ENCODE peak calls at places on chromosomes 12 and 14, in six cellular contexts. One of them, this sample, is unnamed.

GRCh38 chr12:66359300-66359699 is 57.0 kb downstream of the HELB start:
- DNase-seq in left colon: no peak
- DNase-seq in stimulated activated CD4-positive, alpha-beta T cell treated with anti-CD3 and anti-CD28 coated beads, Interleukin-4, amount 100 ng/mL, for 1 hour: no peak
- DNase-seq in H54: no peak
- DNase-seq in RWPE1: no peak
- DNase-seq in EL: no peak
- DNase-seq in this sample: no peak

GRCh38 chr12:91307957-91308705 is 125.5 kb upstream of the DCN start:
- DNase-seq in H54: no peak
- DNase-seq in left colon: no peak
- DNase-seq in RWPE1: no peak
- DNase-seq in stimulated activated CD4-positive, alpha-beta T cell treated with anti-CD3 and anti-CD28 coated beads, Interleukin-4, amount 100 ng/mL, for 1 hour: no peak
- DNase-seq in EL: no peak
- DNase-seq in this sample: no peak

GRCh38 chr12:62435337-62436163 is 31.1 kb upstream of the MON2 start:
- DNase-seq in left colon: peak; percentile 30
- DNase-seq in stimulated activated CD4-positive, alpha-beta T cell treated with anti-CD3 and anti-CD28 coated beads, Interleukin-4, amount 100 ng/mL, for 1 hour: peak; percentile 27
- DNase-seq in RWPE1: peak; percentile 26
- DNase-seq in EL: peak; percentile 71
- DNase-seq in H54: no peak
- DNase-seq in this sample: no peak

GRCh38 chr12:11763760-11764520 is 114.5 kb downstream of the ETV6 start:
- DNase-seq in EL: peak; percentile 87
- DNase-seq in RWPE1: no peak
- DNase-seq in stimulated activated CD4-positive, alpha-beta T cell treated with anti-CD3 and anti-CD28 coated beads, Interleukin-4, amount 100 ng/mL, for 1 hour: no peak
- DNase-seq in left colon: no peak
- DNase-seq in H54: no peak
- DNase-seq in this sample: no peak

GRCh38 chr14:94691658-94692029 is 78.3 kb downstream of the GSC start:
- DNase-seq in H54: no peak
- DNase-seq in stimulated activated CD4-positive, alpha-beta T cell treated with anti-CD3 and anti-CD28 coated beads, Interleukin-4, amount 100 ng/mL, for 1 hour: no peak
- DNase-seq in RWPE1: no peak
- DNase-seq in left colon: no peak
- DNase-seq in EL: no peak
- DNase-seq in this sample: no peak

GRCh38 chr14:41986726-41987125 is 380.1 kb downstream of the LRFN5 start:
- DNase-seq in left colon: no peak
- DNase-seq in RWPE1: peak; percentile 15
- DNase-seq in stimulated activated CD4-positive, alpha-beta T cell treated with anti-CD3 and anti-CD28 coated beads, Interleukin-4, amount 100 ng/mL, for 1 hour: no peak
- DNase-seq in H54: no peak
- DNase-seq in EL: no peak
- DNase-seq in this sample: no peak

GRCh38 chr12:101935769-101936741 is 58.7 kb downstream of the DRAM1 start:
- DNase-seq in EL: peak; percentile 92
- DNase-seq in stimulated activated CD4-positive, alpha-beta T cell treated with anti-CD3 and anti-CD28 coated beads, Interleukin-4, amount 100 ng/mL, for 1 hour: no peak
- DNase-seq in H54: no peak
- DNase-seq in left colon: peak; percentile 27
- DNase-seq in RWPE1: peak; percentile 82
- DNase-seq in this sample: no peak

GRCh38 chr12:92496790-92497189 is 206.0 kb upstream of the PLEKHG7 start:
- DNase-seq in left colon: no peak
- DNase-seq in H54: no peak
- DNase-seq in EL: no peak
- DNase-seq in RWPE1: no peak
- DNase-seq in stimulated activated CD4-positive, alpha-beta T cell treated with anti-CD3 and anti-CD28 coated beads, Interleukin-4, amount 100 ng/mL, for 1 hour: no peak
- DNase-seq in this sample: no peak

GRCh38 chr14:40240456-40240855 is 808.2 kb upstream of the FBXO33 start:
- DNase-seq in stimulated activated CD4-positive, alpha-beta T cell treated with anti-CD3 and anti-CD28 coated beads, Interleukin-4, amount 100 ng/mL, for 1 hour: no peak
- DNase-seq in EL: no peak
- DNase-seq in RWPE1: no peak
- DNase-seq in left colon: no peak
- DNase-seq in H54: no peak
- DNase-seq in this sample: no peak

GRCh38 chr14:64400829-64401459 is 12.8 kb downstream of the MTHFD1 start:
- DNase-seq in H54: no peak
- DNase-seq in stimulated activated CD4-positive, alpha-beta T cell treated with anti-CD3 and anti-CD28 coated beads, Interleukin-4, amount 100 ng/mL, for 1 hour: no peak
- DNase-seq in RWPE1: no peak
- DNase-seq in left colon: no peak
- DNase-seq in EL: no peak
- DNase-seq in this sample: no peak

GRCh38 chr12:28027328-28027727 is 54.8 kb upstream of the PTHLH start:
- DNase-seq in left colon: no peak
- DNase-seq in RWPE1: no peak
- DNase-seq in EL: no peak
- DNase-seq in stimulated activated CD4-positive, alpha-beta T cell treated with anti-CD3 and anti-CD28 coated beads, Interleukin-4, amount 100 ng/mL, for 1 hour: no peak
- DNase-seq in H54: no peak
- DNase-seq in this sample: no peak

GRCh38 chr12:93139028-93139665 is 210.1 kb upstream of the EEA1 start:
- DNase-seq in RWPE1: no peak
- DNase-seq in H54: no peak
- DNase-seq in EL: no peak
- DNase-seq in stimulated activated CD4-positive, alpha-beta T cell treated with anti-CD3 and anti-CD28 coated beads, Interleukin-4, amount 100 ng/mL, for 1 hour: no peak
- DNase-seq in left colon: no peak
- DNase-seq in this sample: no peak

GRCh38 chr12:88834226-88834625 is 254.0 kb upstream of the KITLG start:
- DNase-seq in H54: no peak
- DNase-seq in EL: peak; percentile 58
- DNase-seq in RWPE1: no peak
- DNase-seq in left colon: no peak
- DNase-seq in stimulated activated CD4-positive, alpha-beta T cell treated with anti-CD3 and anti-CD28 coated beads, Interleukin-4, amount 100 ng/mL, for 1 hour: no peak
- DNase-seq in this sample: no peak

GRCh38 chr12:89424846-89425245 is 72.5 kb upstream of the DUSP6 start:
- DNase-seq in stimulated activated CD4-positive, alpha-beta T cell treated with anti-CD3 and anti-CD28 coated beads, Interleukin-4, amount 100 ng/mL, for 1 hour: no peak
- DNase-seq in left colon: no peak
- DNase-seq in H54: no peak
- DNase-seq in RWPE1: no peak
- DNase-seq in EL: no peak
- DNase-seq in this sample: no peak

GRCh38 chr14:53955671-53956426 is 776 bp downstream of the BMP4 start:
- DNase-seq in left colon: peak; percentile 60
- DNase-seq in EL: peak; percentile 74
- DNase-seq in H54: no peak
- DNase-seq in stimulated activated CD4-positive, alpha-beta T cell treated with anti-CD3 and anti-CD28 coated beads, Interleukin-4, amount 100 ng/mL, for 1 hour: no peak
- DNase-seq in RWPE1: no peak
- DNase-seq in this sample: no peak

GRCh38 chr12:22042981-22043669 is 2.9 kb upstream of the CMAS start:
- DNase-seq in EL: no peak
- DNase-seq in H54: peak; percentile 12
- DNase-seq in left colon: no peak
- DNase-seq in stimulated activated CD4-positive, alpha-beta T cell treated with anti-CD3 and anti-CD28 coated beads, Interleukin-4, amount 100 ng/mL, for 1 hour: no peak
- DNase-seq in RWPE1: peak; percentile 42
- DNase-seq in this sample: no peak

GRCh38 chr12:120709976-120710804 is at the start of gene UNC119B:
- DNase-seq in stimulated activated CD4-positive, alpha-beta T cell treated with anti-CD3 and anti-CD28 coated beads, Interleukin-4, amount 100 ng/mL, for 1 hour: peak; percentile 82
- DNase-seq in H54: peak; percentile 79
- DNase-seq in RWPE1: peak; percentile 69
- DNase-seq in left colon: no peak
- DNase-seq in EL: peak; percentile 68
- DNase-seq in this sample: peak; percentile 90

GRCh38 chr14:74571901-74572828 is 39.9 kb downstream of the LTBP2 start:
- DNase-seq in EL: peak; percentile 99
- DNase-seq in H54: no peak
- DNase-seq in stimulated activated CD4-positive, alpha-beta T cell treated with anti-CD3 and anti-CD28 coated beads, Interleukin-4, amount 100 ng/mL, for 1 hour: no peak
- DNase-seq in RWPE1: peak; percentile 80
- DNase-seq in left colon: no peak
- DNase-seq in this sample: no peak

GRCh38 chr12:132044661-132045412 is 95.1 kb downstream of the EP400 start:
- DNase-seq in RWPE1: no peak
- DNase-seq in EL: no peak
- DNase-seq in left colon: no peak
- DNase-seq in H54: no peak
- DNase-seq in stimulated activated CD4-positive, alpha-beta T cell treated with anti-CD3 and anti-CD28 coated beads, Interleukin-4, amount 100 ng/mL, for 1 hour: no peak
- DNase-seq in this sample: no peak

GRCh38 chr12:93441111-93441616 is 583 bp downstream of the UBE2N start:
- DNase-seq in H54: no peak
- DNase-seq in stimulated activated CD4-positive, alpha-beta T cell treated with anti-CD3 and anti-CD28 coated beads, Interleukin-4, amount 100 ng/mL, for 1 hour: peak; percentile 26
- DNase-seq in RWPE1: peak; percentile 36
- DNase-seq in EL: peak; percentile 23
- DNase-seq in left colon: peak; percentile 37
- DNase-seq in this sample: peak; percentile 44

GRCh38 chr12:110689002-110689600 is at the start of gene HVCN1:
- DNase-seq in RWPE1: no peak
- DNase-seq in EL: peak; percentile 53
- DNase-seq in stimulated activated CD4-positive, alpha-beta T cell treated with anti-CD3 and anti-CD28 coated beads, Interleukin-4, amount 100 ng/mL, for 1 hour: peak; percentile 36
- DNase-seq in H54: no peak
- DNase-seq in left colon: no peak
- DNase-seq in this sample: peak; percentile 67

This sample was measured in frontal cortex.